ENCODE peak calls at places on chromosome 12, in eight cellular contexts. One of them, this sample, is unnamed. For H3K4me1, the result is how much of the 10 kb centered on the place peaks cover.

GRCh38 chr12:58918475-58918874 is 1.8 kb downstream of the LRIG3 start:
- DNase-seq in HCT116: no peak
- DNase-seq in K562: no peak
- DNase-seq in breast epithelium: no peak
- DNase-seq in suprapubic skin: no peak
- DNase-seq in stomach: no peak
- DNase-seq in sigmoid colon: no peak
- DNase-seq in spleen: no peak
- DNase-seq in this sample: no peak

GRCh38 chr12:53766881-53767280 is 15.1 kb upstream of the CISTR start:
- DNase-seq in K562: no peak
- DNase-seq in HCT116: no peak
- DNase-seq in stomach: no peak
- DNase-seq in sigmoid colon: no peak
- DNase-seq in breast epithelium: no peak
- DNase-seq in suprapubic skin: no peak
- DNase-seq in spleen: no peak
- DNase-seq in this sample: no peak

GRCh38 chr12:132419612-132420237 is 70.2 kb upstream of the FBRSL1 start:
- DNase-seq in breast epithelium: no peak
- DNase-seq in K562: no peak
- DNase-seq in stomach: no peak
- DNase-seq in sigmoid colon: no peak
- DNase-seq in spleen: no peak
- DNase-seq in HCT116: no peak
- DNase-seq in suprapubic skin: no peak
- DNase-seq in this sample: no peak

GRCh38 chr12:27965966-27966365 is 6.6 kb downstream of the PTHLH start:
- DNase-seq in breast epithelium: no peak
- DNase-seq in suprapubic skin: no peak
- DNase-seq in sigmoid colon: no peak
- DNase-seq in spleen: no peak
- DNase-seq in K562: no peak
- DNase-seq in HCT116: no peak
- DNase-seq in stomach: no peak
- DNase-seq in this sample: no peak

GRCh38 chr12:130775953-130776856 is 60.1 kb upstream of the RIMBP2 start:
- DNase-seq in sigmoid colon: no peak
- DNase-seq in K562: peak
- DNase-seq in suprapubic skin: no peak
- DNase-seq in stomach: no peak
- DNase-seq in spleen: no peak
- DNase-seq in breast epithelium: no peak
- DNase-seq in HCT116: peak
- DNase-seq in this sample: peak

GRCh38 chr12:1644523-1645438 is 15.8 kb downstream of the WNT5B start:
- DNase-seq in sigmoid colon: peak
- DNase-seq in K562: no peak
- DNase-seq in stomach: peak
- DNase-seq in spleen: no peak
- DNase-seq in suprapubic skin: no peak
- DNase-seq in HCT116: no peak
- DNase-seq in breast epithelium: peak
- DNase-seq in this sample: no peak

GRCh38 chr12:121131941-121132341 is 735 bp upstream of the P2RX7 start:
- DNase-seq in stomach: no peak
- DNase-seq in K562: no peak
- DNase-seq in HCT116: no peak
- DNase-seq in spleen: no peak
- DNase-seq in sigmoid colon: no peak
- DNase-seq in suprapubic skin: no peak
- DNase-seq in breast epithelium: no peak
- DNase-seq in this sample: no peak

GRCh38 chr12:83018063-83018462 is 331.4 kb downstream of the TMTC2 start:
- DNase-seq in suprapubic skin: no peak
- DNase-seq in K562: no peak
- DNase-seq in spleen: no peak
- DNase-seq in breast epithelium: no peak
- DNase-seq in sigmoid colon: no peak
- DNase-seq in HCT116: no peak
- DNase-seq in stomach: no peak
- DNase-seq in this sample: no peak

GRCh38 chr12:117850048-117850447 is 118.7 kb downstream of the KSR2 start:
- DNase-seq in sigmoid colon: no peak
- DNase-seq in spleen: no peak
- DNase-seq in suprapubic skin: no peak
- DNase-seq in stomach: no peak
- DNase-seq in breast epithelium: no peak
- DNase-seq in K562: peak
- DNase-seq in HCT116: peak
- DNase-seq in this sample: no peak

GRCh38 chr12:119665164-119665929 is 2.6 kb upstream of the PRKAB1 start:
- DNase-seq in sigmoid colon: no peak
- DNase-seq in stomach: no peak
- DNase-seq in breast epithelium: no peak
- DNase-seq in K562: peak
- DNase-seq in suprapubic skin: no peak
- DNase-seq in HCT116: no peak
- DNase-seq in spleen: no peak
- DNase-seq in this sample: no peak

GRCh38 chr12:53173085-53173715 is 7.3 kb upstream of the ZNF740 start:
- DNase-seq in stomach: no peak
- DNase-seq in suprapubic skin: no peak
- DNase-seq in HCT116: no peak
- DNase-seq in breast epithelium: peak
- DNase-seq in K562: peak
- DNase-seq in spleen: no peak
- DNase-seq in sigmoid colon: no peak
- DNase-seq in this sample: no peak

GRCh38 chr12:52838871-52839446 is 4.8 kb upstream of the KRT79 start:
- DNase-seq in HCT116: no peak
- DNase-seq in sigmoid colon: no peak
- DNase-seq in breast epithelium: no peak
- DNase-seq in spleen: peak
- DNase-seq in suprapubic skin: peak
- DNase-seq in K562: no peak
- DNase-seq in stomach: no peak
- DNase-seq in this sample: no peak

GRCh38 chr12:130124106-130124505 is 38.2 kb upstream of the FZD10 start:
- DNase-seq in suprapubic skin: no peak
- DNase-seq in spleen: peak
- DNase-seq in K562: no peak
- DNase-seq in sigmoid colon: no peak
- DNase-seq in HCT116: no peak
- DNase-seq in breast epithelium: no peak
- DNase-seq in stomach: no peak
- DNase-seq in this sample: no peak

GRCh38 chr12:77830952-77831351 is 258 bp downstream of the NAV3 start:
- DNase-seq in spleen: no peak
- DNase-seq in suprapubic skin: no peak
- DNase-seq in K562: no peak
- DNase-seq in sigmoid colon: no peak
- DNase-seq in stomach: no peak
- DNase-seq in breast epithelium: no peak
- DNase-seq in HCT116: no peak
- DNase-seq in this sample: no peak

GRCh38 chr12:127054531-127054930 is 1212.4 kb upstream of the TMEM132C start:
- DNase-seq in sigmoid colon: no peak
- DNase-seq in spleen: no peak
- DNase-seq in suprapubic skin: no peak
- DNase-seq in stomach: no peak
- DNase-seq in HCT116: no peak
- DNase-seq in breast epithelium: no peak
- DNase-seq in K562: no peak
- DNase-seq in this sample: no peak

GRCh38 chr12:6821674-6822433 is at the start of gene GPR162:
- DNase-seq in spleen: no peak
- DNase-seq in sigmoid colon: peak
- DNase-seq in K562: peak
- DNase-seq in stomach: peak
- DNase-seq in breast epithelium: no peak
- DNase-seq in suprapubic skin: peak
- DNase-seq in HCT116: no peak
- DNase-seq in this sample: no peak

GRCh38 chr12:94616217-94616729 is 34.1 kb downstream of the TMCC3 start:
- DNase-seq in breast epithelium: no peak
- DNase-seq in HCT116: no peak
- DNase-seq in spleen: no peak
- DNase-seq in sigmoid colon: peak
- DNase-seq in suprapubic skin: no peak
- DNase-seq in K562: peak
- DNase-seq in stomach: peak
- DNase-seq in this sample: no peak

GRCh38 chr12:25806271-25806670 is 152.2 kb upstream of the RASSF8 start:
- DNase-seq in K562: no peak
- DNase-seq in sigmoid colon: no peak
- DNase-seq in suprapubic skin: no peak
- DNase-seq in HCT116: no peak
- DNase-seq in spleen: no peak
- DNase-seq in stomach: no peak
- DNase-seq in breast epithelium: no peak
- DNase-seq in this sample: no peak

GRCh38 chr12:57243521-57244305 is 7.3 kb downstream of the STAC3 start:
- DNase-seq in HCT116: peak
- DNase-seq in spleen: peak
- DNase-seq in stomach: peak
- DNase-seq in suprapubic skin: peak
- DNase-seq in K562: peak
- DNase-seq in sigmoid colon: peak
- DNase-seq in breast epithelium: peak
- DNase-seq in this sample: peak

GRCh38 chr12:103505371-103506236 is 9.8 kb upstream of the C12orf42 start:
- DNase-seq in K562: no peak
- DNase-seq in spleen: no peak
- DNase-seq in stomach: no peak
- DNase-seq in HCT116: no peak
- DNase-seq in breast epithelium: no peak
- DNase-seq in suprapubic skin: no peak
- DNase-seq in sigmoid colon: no peak
- DNase-seq in this sample: no peak

GRCh38 chr12:42473130-42473529 is 116.4 kb downstream of the PRICKLE1 start:
- DNase-seq in HCT116: no peak
- DNase-seq in spleen: no peak
- DNase-seq in sigmoid colon: no peak
- DNase-seq in suprapubic skin: no peak
- DNase-seq in K562: no peak
- DNase-seq in stomach: no peak
- DNase-seq in breast epithelium: no peak
- DNase-seq in this sample: no peak
- H3K4me1 ChIP-seq in HCT116: under half
- H3K4me1 ChIP-seq in spleen: half or more
- H3K4me1 ChIP-seq in sigmoid colon: under half
- H3K4me1 ChIP-seq in suprapubic skin: under half
- H3K4me1 ChIP-seq in K562: under half
- H3K4me1 ChIP-seq in stomach: under half
- H3K4me1 ChIP-seq in breast epithelium: under half
- H3K4me1 ChIP-seq in this sample: under half

GRCh38 chr12:108839011-108839889 is 18.1 kb downstream of the SSH1 start:
- DNase-seq in K562: no peak
- DNase-seq in suprapubic skin: peak
- DNase-seq in breast epithelium: peak
- DNase-seq in HCT116: no peak
- DNase-seq in spleen: peak
- DNase-seq in stomach: no peak
- DNase-seq in sigmoid colon: peak
- DNase-seq in this sample: peak
- TF ChIP-seq POLR2AphosphoS5 in K562: no peak
- TF ChIP-seq POLR2AphosphoS5 in suprapubic skin: peak
- TF ChIP-seq POLR2AphosphoS5 in breast epithelium: peak
- TF ChIP-seq POLR2AphosphoS5 in HCT116: no peak
- TF ChIP-seq POLR2AphosphoS5 in spleen: peak
- TF ChIP-seq POLR2AphosphoS5 in stomach: peak
- TF ChIP-seq POLR2AphosphoS5 in sigmoid colon: peak
- TF ChIP-seq POLR2AphosphoS5 in this sample: peak

GRCh38 chr12:87685696-87686095 is 343.5 kb downstream of the C12orf50 start:
- DNase-seq in stomach: no peak
- DNase-seq in breast epithelium: no peak
- DNase-seq in suprapubic skin: no peak
- DNase-seq in spleen: no peak
- DNase-seq in HCT116: no peak
- DNase-seq in K562: no peak
- DNase-seq in sigmoid colon: no peak
- DNase-seq in this sample: no peak

GRCh38 chr12:87689196-87689595 is 340.0 kb downstream of the C12orf50 start:
- DNase-seq in K562: no peak
- DNase-seq in stomach: no peak
- DNase-seq in breast epithelium: no peak
- DNase-seq in HCT116: no peak
- DNase-seq in spleen: no peak
- DNase-seq in suprapubic skin: no peak
- DNase-seq in sigmoid colon: no peak
- DNase-seq in this sample: no peak

GRCh38 chr12:87690236-87690810 is 338.9 kb downstream of the C12orf50 start:
- DNase-seq in sigmoid colon: no peak
- DNase-seq in K562: no peak
- DNase-seq in breast epithelium: no peak
- DNase-seq in stomach: no peak
- DNase-seq in HCT116: no peak
- DNase-seq in suprapubic skin: no peak
- DNase-seq in spleen: no peak
- DNase-seq in this sample: no peak

DNA sequence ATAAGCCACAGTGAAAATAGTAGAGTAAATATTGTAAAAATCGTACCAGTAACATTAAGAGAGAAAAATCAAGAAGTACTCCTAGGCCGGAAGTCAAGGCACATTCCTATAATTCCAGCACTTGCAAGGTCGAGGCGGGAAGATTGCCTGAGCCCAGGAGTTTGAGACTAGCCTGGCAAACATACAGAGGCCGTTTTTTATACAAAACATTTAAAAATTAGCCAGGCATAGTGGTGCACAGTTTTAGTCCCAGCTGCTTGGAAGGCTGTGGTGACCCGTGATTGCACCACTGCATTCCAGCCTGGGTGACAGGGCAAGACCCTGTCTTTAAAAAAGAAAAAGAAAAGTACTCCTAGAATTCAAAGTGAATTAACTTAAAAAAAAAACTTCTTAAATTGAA is 341.8 kb downstream of the C12orf50 start:
- DNase-seq in breast epithelium: no peak
- DNase-seq in HCT116: no peak
- DNase-seq in K562: no peak
- DNase-seq in spleen: no peak
- DNase-seq in suprapubic skin: no peak
- DNase-seq in sigmoid colon: no peak
- DNase-seq in stomach: no peak
- DNase-seq in this sample: no peak
- H3K4me3 ChIP-seq in breast epithelium: no peak
- H3K4me3 ChIP-seq in HCT116: no peak
- H3K4me3 ChIP-seq in K562: no peak
- H3K4me3 ChIP-seq in spleen: no peak
- H3K4me3 ChIP-seq in suprapubic skin: no peak
- H3K4me3 ChIP-seq in sigmoid colon: no peak
- H3K4me3 ChIP-seq in stomach: no peak
- H3K4me3 ChIP-seq in this sample: no peak

DNA sequence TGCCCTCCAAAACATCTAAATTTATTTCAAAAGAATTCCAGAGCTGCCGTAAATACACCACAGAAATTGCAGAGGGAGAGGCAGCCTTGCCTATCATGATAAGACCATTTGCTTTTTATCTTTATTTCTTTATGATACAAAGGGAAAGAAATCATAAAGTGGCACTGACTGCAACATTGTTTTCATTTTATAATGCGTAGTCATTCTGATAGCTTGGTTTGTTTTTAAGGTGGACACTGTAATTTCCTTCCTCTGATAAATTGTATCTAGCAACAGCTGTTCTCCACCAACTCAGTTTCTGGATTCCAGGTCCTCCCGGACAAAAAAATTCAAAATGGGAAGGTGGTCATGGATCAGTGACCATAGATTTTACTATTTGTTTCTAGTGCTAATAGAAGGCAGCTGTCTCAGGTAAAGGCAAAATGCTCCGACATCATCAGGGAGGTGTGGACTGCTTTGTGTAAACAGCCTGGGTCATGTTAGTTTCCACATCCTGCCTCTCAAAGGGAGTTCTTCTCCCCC is 623 bp upstream of the TSPAN8 start:
- DNase-seq in HCT116: no peak
- DNase-seq in sigmoid colon: no peak
- DNase-seq in K562: no peak
- DNase-seq in breast epithelium: no peak
- DNase-seq in spleen: no peak
- DNase-seq in suprapubic skin: no peak
- DNase-seq in stomach: no peak
- DNase-seq in this sample: no peak
- H3K4me1 ChIP-seq in HCT116: under half
- H3K4me1 ChIP-seq in sigmoid colon: under half
- H3K4me1 ChIP-seq in K562: under half
- H3K4me1 ChIP-seq in breast epithelium: under half
- H3K4me1 ChIP-seq in spleen: under half
- H3K4me1 ChIP-seq in suprapubic skin: under half
- H3K4me1 ChIP-seq in stomach: under half
- H3K4me1 ChIP-seq in this sample: under half